ENCODE peak calls at places on chromosomes 13 and 19, in five cellular contexts. M, G, V, I and B are unnamed samples.

GRCh38 chr19:6739390-6739883 is at the start of gene TRIP10:
- DNase-seq in G (peak; percentile 89), M (peak; percentile 93), I (peak; percentile 97), V (no peak), B (no peak)

GRCh38 chr13:58340895-58341294 is 709.4 kb downstream of the PCDH17 start:
- DNase-seq in G (no peak), M (no peak), I (no peak), V (no peak), B (no peak)

GRCh38 chr13:43293008-43293407 is 269.6 kb downstream of the DNAJC15 start:
- DNase-seq in I (no peak), M (no peak), G (no peak), V (no peak), B (no peak)

GRCh38 chr19:4717191-4717965 is 6.3 kb downstream of the DPP9 start:
- DNase-seq in I (no peak), G (no peak), M (peak; percentile 90), V (peak; percentile 91), B (peak; percentile 37)

GRCh38 chr13:111531505-111531904 is 211.1 kb downstream of the TEX29 start:
- DNase-seq in V (no peak), I (no peak), M (no peak), G (no peak), B (no peak)

GRCh38 chr19:11191273-11191755 is 6.0 kb downstream of the KANK2 start:
- DNase-seq in G (peak; percentile 50), V (no peak), I (peak; percentile 95), M (peak; percentile 89), B (no peak)

GRCh38 chr13:85608255-85608829 is 190.9 kb downstream of the SLITRK6 start:
- DNase-seq in V (no peak), M (no peak), I (no peak), G (no peak), B (no peak)

GRCh38 chr19:43699506-43700367 is 16.1 kb upstream of the IRGC start:
- DNase-seq in V (no peak), I (peak; percentile 86), G (no peak), M (no peak), B (no peak)

GRCh38 chr13:110716235-110716505 is 2.7 kb downstream of the ING1 start:
- DNase-seq in I (no peak), M (no peak), V (no peak), G (peak; percentile 40), B (no peak)

GRCh38 chr13:67742478-67742877 is 512.3 kb upstream of the PCDH9 start:
- DNase-seq in M (no peak), I (no peak), V (no peak), G (no peak), B (no peak)